ENCODE peak calls at places on chromosomes 11 and 22, in four cellular contexts. C is H1, B is HepG2, J is K562. N is an unnamed sample.

GRCh38 chr11:1834132-1834610 is 619 bp upstream of the SYT8 start:
- DNase-seq in C (no peak), B (peak; percentile 24), J (no peak), N (no peak)

GRCh38 chr11:10758959-10759358 is 7.9 kb downstream of the CTR9 start:
- DNase-seq in C (no peak), B (no peak), J (peak; percentile 26), N (no peak)

GRCh38 chr11:63915961-63916836 is 765 bp downstream of the RCOR2 start:
- DNase-seq in C (no peak), B (peak; percentile 53), J (peak; percentile 76), N (peak; percentile 59)

GRCh38 chr11:118071416-118072030 is 5.4 kb upstream of the TMPRSS4 start:
- DNase-seq in C (no peak), B (no peak), J (no peak), N (no peak)

GRCh38 chr11:114110948-114111347 is 51.4 kb downstream of the ZBTB16 start:
- DNase-seq in C (no peak), B (no peak), J (no peak), N (no peak)

GRCh38 chr11:6737872-6738466 is 33.8 kb downstream of the OR2AG2 start:
- DNase-seq in C (no peak), B (peak; percentile 41), J (peak; percentile 80), N (peak; percentile 45)

GRCh38 chr11:85844439-85845051 is 10.6 kb upstream of the CCDC83 start:
- DNase-seq in C (no peak), B (no peak), J (no peak), N (peak; percentile 89)

GRCh38 chr22:20080776-20081654 is 974 bp downstream of the DGCR8 start:
- DNase-seq in C (peak; percentile 31), B (peak; percentile 43), J (peak; percentile 89), N (peak; percentile 5)

GRCh38 chr11:44622190-44622650 is 56.8 kb downstream of the CD82 start:
- DNase-seq in C (no peak), B (no peak), J (no peak), N (no peak)

GRCh38 chr11:44622721-44623258 is 57.3 kb downstream of the CD82 start:
- DNase-seq in C (no peak), B (no peak), J (no peak), N (no peak)

GRCh38 chr11:44624761-44625221 is 59.3 kb downstream of the CD82 start:
- DNase-seq in C (no peak), B (no peak), J (no peak), N (no peak)

GRCh38 chr11:44623716-44624491 is 58.4 kb downstream of the CD82 start:
- DNase-seq in C (no peak), B (no peak), J (no peak), N (no peak)

DNA sequence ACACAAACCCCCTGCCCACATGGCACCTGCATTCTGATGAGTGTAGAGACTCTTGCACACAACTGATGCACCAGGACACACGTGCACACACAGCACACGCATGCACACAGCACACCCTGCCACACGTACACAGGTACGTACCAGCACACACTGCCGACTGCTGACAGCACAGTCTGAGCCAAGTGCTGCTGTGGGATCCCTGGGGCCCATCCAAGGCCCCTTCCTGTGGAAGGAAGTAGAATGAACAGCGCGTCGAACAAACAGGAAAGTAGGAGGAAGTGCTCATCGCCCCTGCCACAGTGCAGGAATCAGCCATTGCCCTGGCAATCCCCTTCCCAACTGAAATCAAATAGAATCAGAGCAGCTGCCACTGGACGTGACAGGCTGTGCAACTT is 57.9 kb downstream of the CD82 start:
- DNase-seq in C (no peak), B (no peak), J (no peak), N (no peak)
- TF ChIP-seq RNF2 in C (no peak), B (no peak), J (no peak), N (no peak)

GRCh38 chr11:35165416-35166368 is 26.7 kb downstream of the CD44 start:
- DNase-seq in C (no peak), B (no peak), J (no peak), N (no peak)
- TF ChIP-seq RNF2 in C (no peak), B (no peak), J (no peak), N (no peak)

DNA sequence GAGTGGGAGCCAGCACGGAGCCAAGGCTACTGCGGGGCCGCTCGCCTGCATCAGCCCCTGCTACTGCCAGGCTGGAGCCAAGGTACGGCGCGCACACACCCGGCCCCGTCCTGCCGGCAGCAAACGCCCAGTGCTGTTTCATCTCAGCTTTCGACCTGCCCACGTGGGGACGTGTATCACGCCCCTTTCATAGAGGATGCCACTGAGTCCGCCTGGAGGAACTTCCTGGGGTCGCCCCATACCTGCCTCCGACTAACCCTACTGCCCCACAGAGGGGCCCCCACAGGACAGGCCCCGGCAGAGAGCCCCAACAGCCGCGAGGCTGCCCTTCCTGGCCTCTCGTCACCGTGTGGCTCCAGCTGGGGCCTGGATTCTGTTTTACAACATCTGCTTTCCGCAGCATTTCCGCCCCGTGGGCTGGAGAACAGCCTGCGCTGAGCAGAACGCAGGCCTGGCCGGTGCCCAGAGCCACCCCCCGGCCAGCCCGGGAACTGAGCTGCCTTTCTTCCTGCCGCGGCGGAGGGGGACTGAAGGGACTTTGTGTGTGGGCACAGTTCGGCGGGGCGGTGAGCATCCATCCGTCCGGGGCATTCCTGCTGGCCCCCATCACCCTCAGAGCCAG is 22.9 kb upstream of the ARHGAP8 start:
- DNase-seq in C (no peak), B (no peak), J (no peak), N (no peak)
- TF ChIP-seq RNF2 in C (no peak), B (no peak), J (no peak), N (no peak)

GRCh38 chr22:35891442-35891841 is 137.2 kb downstream of the RBFOX2 start:
- DNase-seq in C (no peak), B (no peak), J (no peak), N (no peak)

GRCh38 chr22:35893698-35894097 is 134.9 kb downstream of the RBFOX2 start:
- DNase-seq in C (no peak), B (no peak), J (no peak), N (no peak)

GRCh38 chr22:35894937-35895708 is 133.5 kb downstream of the RBFOX2 start:
- DNase-seq in C (no peak), B (no peak), J (no peak), N (peak; percentile 37)

GRCh38 chr22:35894464-35894878 is 134.2 kb downstream of the RBFOX2 start:
- DNase-seq in C (no peak), B (no peak), J (no peak), N (no peak)

GRCh38 chr22:35892192-35892591 is 136.4 kb downstream of the RBFOX2 start:
- DNase-seq in C (no peak), B (no peak), J (peak; percentile 14), N (no peak)
- TF ChIP-seq RNF2 in C (no peak), B (no peak), J (no peak), N (no peak)